ENCODE peak calls at places on chromosome 21, in seven cellular contexts. O, B, Q, R, X, N and T are unnamed samples.

GRCh38 chr21:31444061-31444460 is 100.0 kb upstream of the TIAM1 start:
- DNase-seq in N (no peak), X (no peak), B (no peak), O (no peak), Q (no peak), R (no peak), T (no peak)

GRCh38 chr21:45164124-45164511 is 89.7 kb downstream of the ADARB1 start:
- DNase-seq in X (no peak), N (no peak), Q (no peak), B (no peak), R (no peak), O (no peak), T (no peak)

GRCh38 chr21:36463991-36464390 is 15.9 kb downstream of the CLDN14 start:
- DNase-seq in B (no peak), Q (peak; percentile 15), N (no peak), O (no peak), R (no peak), X (no peak), T (no peak)

GRCh38 chr21:30408782-30409494 is 13.1 kb downstream of the KRTAP13-1 start:
- DNase-seq in O (no peak), Q (peak; percentile 63), B (peak; percentile 16), N (no peak), X (peak; percentile 10), R (peak; percentile 35), T (no peak)

GRCh38 chr21:37358392-37358791 is 8.2 kb upstream of the DYRK1A start:
- DNase-seq in X (no peak), O (no peak), R (no peak), N (no peak), Q (peak; percentile 99), B (no peak), T (no peak)

GRCh38 chr21:30209571-30209970 is 6.3 kb downstream of the CLDN8 start:
- DNase-seq in B (no peak), O (no peak), N (no peak), X (no peak), R (no peak), Q (no peak), T (no peak)

GRCh38 chr21:34745557-34746255 is 76.9 kb downstream of the CLIC6 start:
- DNase-seq in N (peak; percentile 4), R (peak; percentile 77), Q (peak; percentile 94), O (peak; percentile 34), X (peak; percentile 84), B (peak; percentile 79), T (peak; percentile 31)

GRCh38 chr21:42309753-42310213 is 5.4 kb downstream of the TFF3 start:
- DNase-seq in N (peak; percentile 23), R (peak; percentile 62), X (peak; percentile 56), Q (peak; percentile 59), O (peak; percentile 66), B (peak; percentile 85), T (peak; percentile 71)

GRCh38 chr21:35504277-35504676 is 455.2 kb upstream of the RUNX1 start:
- DNase-seq in B (no peak), O (no peak), X (no peak), N (no peak), R (peak; percentile 5), Q (no peak), T (no peak)

GRCh38 chr21:32392299-32392879 is 423 bp downstream of the URB1 start:
- DNase-seq in B (no peak), Q (peak; percentile 34), R (peak; percentile 53), O (no peak), N (no peak), X (no peak), T (no peak)

GRCh38 chr21:44657635-44658183 is at the start of gene KRTAP12-3:
- DNase-seq in R (no peak), X (no peak), N (no peak), B (no peak), Q (no peak), O (no peak), T (no peak)

GRCh38 chr21:42097860-42098259 is 26.7 kb downstream of the UMODL1 start:
- DNase-seq in O (no peak), B (peak; percentile 75), N (no peak), R (peak; percentile 36), X (peak; percentile 94), Q (peak; percentile 74), T (no peak)

GRCh38 chr21:46052703-46053651 is 44.9 kb upstream of the COL6A2 start:
- DNase-seq in X (peak; percentile 33), N (no peak), O (no peak), R (no peak), Q (no peak), B (no peak), T (no peak)

GRCh38 chr21:34198232-34199120 is 125.1 kb downstream of the MRPS6 start:
- DNase-seq in X (no peak), Q (peak; percentile 32), O (no peak), R (no peak), N (no peak), B (no peak), T (no peak)

GRCh38 chr21:45997495-45998275 is 16.1 kb downstream of the COL6A1 start:
- DNase-seq in O (no peak), Q (no peak), R (no peak), N (no peak), X (no peak), B (no peak), T (no peak)

GRCh38 chr21:45551316-45551715 is 9.1 kb upstream of the SLC19A1 start:
- DNase-seq in O (no peak), N (no peak), X (peak; percentile 67), R (peak; percentile 29), Q (no peak), B (no peak), T (no peak)

GRCh38 chr21:44398499-44398898 is 45.1 kb downstream of the TRPM2 start:
- DNase-seq in B (no peak), R (no peak), N (no peak), Q (no peak), X (no peak), O (no peak), T (no peak)

GRCh38 chr21:46455575-46456385 is 2.9 kb upstream of the DIP2A start:
- DNase-seq in X (no peak), O (no peak), N (no peak), B (no peak), R (peak; percentile 95), Q (no peak), T (no peak)

GRCh38 chr21:36710729-36711048 is 11.8 kb downstream of the SIM2 start:
- DNase-seq in X (no peak), R (no peak), N (no peak), O (no peak), B (no peak), Q (no peak), T (no peak)

GRCh38 chr21:46188226-46189212 is 4.3 kb upstream of the SPATC1L start:
- DNase-seq in O (no peak), B (peak; percentile 80), R (peak; percentile 36), X (peak; percentile 75), N (no peak), Q (peak; percentile 41), T (no peak)

GRCh38 chr21:42601656-42602055 is 51.8 kb upstream of the PDE9A start:
- DNase-seq in X (no peak), Q (no peak), N (no peak), O (no peak), B (no peak), R (no peak), T (no peak)

GRCh38 chr21:27326293-27326692 is 359.4 kb upstream of the ADAMTS5 start:
- DNase-seq in R (no peak), X (no peak), N (peak; percentile 34), B (no peak), O (no peak), Q (no peak), T (no peak)

GRCh38 chr21:44697811-44698734 is 1.1 kb downstream of the KRTAP10-12 start:
- DNase-seq in B (no peak), N (no peak), X (no peak), R (no peak), Q (no peak), O (no peak), T (no peak)